ENCODE peak calls at places on chromosomes 2 and 18, in nine cellular contexts. P is fibroblast of pulmonary artery, J is lower lobe of right lung, Q is sigmoid colon, L is WERI-Rb-1, H is uterus, X is K562, O is osteocyte, K is endothelial cell of umbilical vein. M is an unnamed sample.

GRCh38 chr2:11642972-11643371 is 27.0 kb downstream of the NTSR2 start:
- DNase-seq in P (no peak), J (no peak), Q (peak; percentile 30), L (no peak), H (no peak), X (peak; percentile 21), O (no peak), K (no peak), M (no peak)

GRCh38 chr2:10913501-10914271 is 2.0 kb downstream of the KCNF1 start:
- DNase-seq in P (no peak), J (no peak), Q (peak; percentile 59), L (no peak), H (no peak), X (no peak), O (peak; percentile 83), K (no peak), M (no peak)

GRCh38 chr18:34990571-34990970 is 50.6 kb upstream of the MAPRE2 start:
- DNase-seq in P (peak; percentile 46), J (no peak), Q (no peak), L (no peak), H (no peak), X (no peak), O (no peak), K (peak; percentile 20), M (no peak)

GRCh38 chr2:106572541-106573148 is 85.5 kb downstream of the CD8B2 start:
- DNase-seq in P (no peak), J (no peak), Q (no peak), L (peak; percentile 41), H (no peak), X (peak; percentile 18), O (no peak), K (no peak), M (peak; percentile 48)

GRCh38 chr2:102107741-102108070 is 34.8 kb upstream of the IL1R1 start:
- DNase-seq in P (peak; percentile 42), J (no peak), Q (no peak), L (no peak), H (no peak), X (no peak), O (no peak), K (no peak), M (no peak)

GRCh38 chr2:168801961-168802824 is at the start of gene NOSTRIN:
- DNase-seq in P (peak; percentile 60), J (no peak), Q (no peak), L (no peak), H (no peak), X (peak; percentile 70), O (no peak), K (no peak), M (no peak)

GRCh38 chr2:46351388-46352141 is 54.4 kb downstream of the EPAS1 start:
- DNase-seq in P (no peak), J (peak; percentile 59), Q (no peak), L (no peak), H (no peak), X (no peak), O (no peak), K (peak; percentile 95), M (no peak)

GRCh38 chr2:196677404-196677803 is 37.9 kb downstream of the CCDC150 start:
- DNase-seq in P (peak; percentile 51), J (no peak), Q (no peak), L (no peak), H (no peak), X (no peak), O (no peak), K (no peak), M (no peak)

GRCh38 chr18:74414951-74415515 is 42.1 kb downstream of the DIPK1C start:
- DNase-seq in P (no peak), J (no peak), Q (no peak), L (no peak), H (no peak), X (no peak), O (no peak), K (no peak), M (no peak)

GRCh38 chr18:37476182-37476581 is 89.4 kb downstream of the CELF4 start:
- DNase-seq in P (no peak), J (no peak), Q (no peak), L (peak; percentile 59), H (no peak), X (peak; percentile 70), O (no peak), K (peak; percentile 10), M (peak; percentile 60)

GRCh38 chr2:240887631-240888030 is 8.3 kb downstream of the MAB21L4 start:
- DNase-seq in P (no peak), J (no peak), Q (no peak), L (no peak), H (no peak), X (no peak), O (no peak), K (no peak), M (no peak)

GRCh38 chr2:164523026-164523425 is 98.3 kb downstream of the GRB14 start:
- DNase-seq in P (no peak), J (no peak), Q (no peak), L (no peak), H (no peak), X (no peak), O (no peak), K (no peak), M (no peak)

GRCh38 chr2:9410108-9410507 is 13.2 kb downstream of the ITGB1BP1 start:
- DNase-seq in P (no peak), J (no peak), Q (no peak), L (no peak), H (no peak), X (no peak), O (peak; percentile 32), K (no peak), M (no peak)

GRCh38 chr2:74424995-74425406 is 3.5 kb downstream of the WDR54 start:
- DNase-seq in P (no peak), J (no peak), Q (no peak), L (no peak), H (no peak), X (no peak), O (no peak), K (no peak), M (no peak)

GRCh38 chr18:76487782-76488181 is 7.3 kb downstream of the ZNF516 start:
- DNase-seq in P (no peak), J (no peak), Q (no peak), L (peak; percentile 49), H (no peak), X (no peak), O (no peak), K (no peak), M (peak; percentile 19)

GRCh38 chr2:102226612-102227351 is 40.0 kb downstream of the IL1RL2 start:
- DNase-seq in P (peak; percentile 51), J (no peak), Q (no peak), L (no peak), H (no peak), X (no peak), O (peak; percentile 27), K (peak; percentile 76), M (no peak)

GRCh38 chr2:203126971-203127370 is 111.8 kb upstream of the CYP20A1 start:
- DNase-seq in P (no peak), J (no peak), Q (no peak), L (no peak), H (no peak), X (no peak), O (no peak), K (no peak), M (no peak)

DNA sequence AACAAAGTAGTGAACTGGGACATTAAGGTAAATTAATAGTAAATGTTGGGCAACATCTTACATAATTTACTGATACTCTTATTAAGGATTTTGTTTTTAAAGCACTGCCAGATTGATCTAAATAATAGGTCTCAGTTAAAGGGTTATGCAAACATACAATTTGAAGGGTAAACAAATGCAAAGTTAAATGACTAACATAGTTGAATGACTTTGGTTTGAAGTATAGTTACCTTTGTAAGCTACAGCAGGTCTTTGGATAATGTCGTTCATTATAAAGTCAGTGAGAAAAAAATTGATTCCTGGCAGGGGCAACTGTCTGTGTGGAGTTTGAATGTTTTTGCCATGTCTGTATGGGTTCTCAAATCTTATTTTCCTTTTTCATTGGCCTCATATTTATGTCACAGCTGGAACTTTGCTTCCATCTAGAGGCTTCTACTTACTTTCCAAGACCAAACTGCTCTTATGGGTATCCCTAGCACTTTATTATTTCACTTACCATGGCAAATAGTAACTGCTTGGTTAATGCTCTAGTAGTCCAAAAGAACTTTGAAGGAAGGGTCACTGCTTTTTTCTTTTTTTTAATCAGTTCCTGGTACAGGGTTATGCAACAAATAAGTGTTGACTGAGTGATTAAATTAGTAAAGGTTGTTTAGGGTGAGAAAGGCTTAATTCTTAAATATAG is 107.8 kb downstream of the NBEAL1 start:
- DNase-seq in P (peak; percentile 21), J (no peak), Q (no peak), L (no peak), H (no peak), X (no peak), O (no peak), K (peak; percentile 12), M (no peak)
- TF ChIP-seq CTCF in P (peak; percentile 12), J (peak; percentile 23), Q (no peak), L (no peak), H (no peak), X (peak; percentile 33), O (peak; percentile 48), K (no peak), M (no peak)

DNA sequence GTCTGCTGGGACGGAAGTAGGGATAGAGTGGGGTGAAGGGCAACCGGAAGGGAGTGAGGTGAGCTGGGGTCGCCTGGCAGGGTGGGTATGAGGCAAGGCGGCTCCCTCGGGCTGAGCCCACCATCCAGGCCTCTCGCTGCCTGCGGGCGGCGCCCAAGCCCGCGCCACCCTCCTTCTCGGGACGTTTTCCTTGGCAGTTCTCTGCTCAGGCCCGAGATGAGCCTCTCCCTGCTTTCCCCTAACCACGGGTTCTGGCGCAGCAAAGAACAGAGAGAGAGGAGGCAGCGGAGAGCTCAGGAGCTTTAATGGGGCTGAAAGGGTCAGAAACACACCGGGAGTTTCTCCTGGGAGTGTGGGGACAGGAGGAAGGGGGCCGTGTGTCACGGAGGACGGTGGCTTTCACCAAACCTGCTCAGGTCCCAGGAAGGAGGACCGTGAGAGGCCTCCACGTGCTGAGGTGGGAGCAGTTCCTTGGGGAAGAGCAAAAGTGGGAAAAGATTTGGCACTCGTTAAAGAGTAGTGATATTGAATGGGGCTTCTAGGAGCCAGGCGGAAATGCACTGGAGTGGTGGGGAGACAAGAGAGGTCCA is 4.1 kb downstream of the FEV start:
- DNase-seq in P (no peak), J (no peak), Q (peak; percentile 54), L (no peak), H (no peak), X (no peak), O (no peak), K (no peak), M (no peak)
- TF ChIP-seq CTCF in P (no peak), J (no peak), Q (no peak), L (no peak), H (no peak), X (no peak), O (no peak), K (peak; percentile 3), M (no peak)

DNA sequence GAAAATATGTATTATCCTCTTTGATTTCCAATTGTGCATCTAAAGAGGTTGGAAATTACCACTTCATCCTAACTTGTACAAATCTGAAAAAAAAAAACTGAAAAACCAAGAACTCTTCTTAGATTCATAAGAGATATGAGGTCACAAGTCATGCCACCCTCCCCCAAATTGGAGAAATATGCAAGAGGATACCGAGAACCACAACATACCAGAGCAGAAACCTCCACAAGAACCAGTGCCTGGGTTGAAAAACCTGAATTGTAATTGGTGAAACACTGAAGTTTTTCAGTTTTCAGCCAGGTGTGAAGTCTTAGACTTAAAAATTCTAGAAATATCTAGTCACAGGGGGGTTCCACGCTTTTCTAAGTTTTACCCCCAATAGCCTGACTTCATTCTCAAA is 1029.5 kb upstream of the LRRTM1 start:
- DNase-seq in P (no peak), J (no peak), Q (no peak), L (no peak), H (no peak), X (no peak), O (no peak), K (no peak), M (no peak)
- TF ChIP-seq CTCF in P (no peak), J (no peak), Q (no peak), L (no peak), H (no peak), X (no peak), O (no peak), K (no peak), M (no peak)

GRCh38 chr2:15195723-15196270 is 365.3 kb downstream of the NBAS start:
- DNase-seq in P (no peak), J (no peak), Q (no peak), L (no peak), H (no peak), X (no peak), O (no peak), K (no peak), M (no peak)
- TF ChIP-seq CTCF in P (no peak), J (no peak), Q (no peak), L (no peak), H (no peak), X (no peak), O (no peak), K (no peak), M (no peak)